ENCODE peak calls at places on chromosomes 6 and 20, in nine cellular contexts. B, M, H, R, E, Y, O, U and J are unnamed samples.

GRCh38 chr6:156174026-156174880 is 602.9 kb upstream of the ARID1B start:
- DNase-seq in U (no peak), B (no peak), E (no peak), M (no peak), H (no peak), O (no peak), R (no peak), Y (no peak), J (no peak)

GRCh38 chr6:24455061-24455460 is 34.3 kb downstream of the GPLD1 start:
- DNase-seq in Y (no peak), B (no peak), M (no peak), O (no peak), U (no peak), R (no peak), H (no peak), E (no peak), J (no peak)

GRCh38 chr6:139364302-139364981 is 10.0 kb downstream of the CITED2 start:
- DNase-seq in O (no peak), H (peak; percentile 77), M (no peak), E (peak; percentile 72), B (no peak), R (no peak), U (peak; percentile 4), Y (peak; percentile 23), J (no peak)

GRCh38 chr6:137791281-137792159 is 75.5 kb upstream of the TNFAIP3 start:
- DNase-seq in M (no peak), R (no peak), B (no peak), E (no peak), O (no peak), H (no peak), Y (no peak), U (no peak), J (no peak)

GRCh38 chr20:6673071-6673470 is 94.4 kb upstream of the BMP2 start:
- DNase-seq in E (no peak), R (no peak), Y (no peak), B (no peak), U (no peak), M (no peak), O (no peak), H (no peak), J (no peak)

GRCh38 chr6:106508836-106509235 is 120.5 kb downstream of the RTN4IP1 start:
- DNase-seq in Y (no peak), B (no peak), O (no peak), E (no peak), R (no peak), H (peak; percentile 94), M (no peak), U (no peak), J (no peak)

GRCh38 chr6:150320450-150320849 is 48.4 kb upstream of the IYD start:
- DNase-seq in Y (no peak), U (no peak), R (no peak), E (peak; percentile 35), M (peak; percentile 38), B (no peak), O (peak; percentile 70), H (peak; percentile 42), J (no peak)

GRCh38 chr6:139583420-139583819 is 209.0 kb upstream of the CITED2 start:
- DNase-seq in B (no peak), M (no peak), E (peak; percentile 20), H (no peak), R (no peak), Y (no peak), O (no peak), U (no peak), J (no peak)

GRCh38 chr6:38876470-38876869 is 161.4 kb downstream of the DNAH8 start:
- DNase-seq in E (peak; percentile 52), M (no peak), R (no peak), O (no peak), U (no peak), Y (no peak), H (no peak), B (no peak), J (no peak)

GRCh38 chr20:60804918-60805631 is 447.0 kb upstream of the CDH4 start:
- DNase-seq in Y (no peak), B (no peak), E (no peak), R (no peak), U (no peak), M (no peak), H (no peak), O (no peak), J (no peak)

GRCh38 chr20:60200305-60200918 is 242.2 kb downstream of the CDH26 start:
- DNase-seq in U (no peak), B (no peak), E (no peak), H (no peak), M (no peak), R (no peak), O (no peak), Y (no peak), J (no peak)

GRCh38 chr6:169661357-169661756 is 40.5 kb downstream of the WDR27 start:
- DNase-seq in B (no peak), O (no peak), E (no peak), R (no peak), Y (no peak), M (no peak), H (no peak), U (no peak), J (no peak)

GRCh38 chr6:155234687-155235543 is 28.9 kb upstream of the CLDN20 start:
- DNase-seq in E (peak; percentile 10), O (no peak), M (no peak), H (peak; percentile 28), Y (no peak), U (no peak), B (no peak), R (no peak), J (no peak)

DNA sequence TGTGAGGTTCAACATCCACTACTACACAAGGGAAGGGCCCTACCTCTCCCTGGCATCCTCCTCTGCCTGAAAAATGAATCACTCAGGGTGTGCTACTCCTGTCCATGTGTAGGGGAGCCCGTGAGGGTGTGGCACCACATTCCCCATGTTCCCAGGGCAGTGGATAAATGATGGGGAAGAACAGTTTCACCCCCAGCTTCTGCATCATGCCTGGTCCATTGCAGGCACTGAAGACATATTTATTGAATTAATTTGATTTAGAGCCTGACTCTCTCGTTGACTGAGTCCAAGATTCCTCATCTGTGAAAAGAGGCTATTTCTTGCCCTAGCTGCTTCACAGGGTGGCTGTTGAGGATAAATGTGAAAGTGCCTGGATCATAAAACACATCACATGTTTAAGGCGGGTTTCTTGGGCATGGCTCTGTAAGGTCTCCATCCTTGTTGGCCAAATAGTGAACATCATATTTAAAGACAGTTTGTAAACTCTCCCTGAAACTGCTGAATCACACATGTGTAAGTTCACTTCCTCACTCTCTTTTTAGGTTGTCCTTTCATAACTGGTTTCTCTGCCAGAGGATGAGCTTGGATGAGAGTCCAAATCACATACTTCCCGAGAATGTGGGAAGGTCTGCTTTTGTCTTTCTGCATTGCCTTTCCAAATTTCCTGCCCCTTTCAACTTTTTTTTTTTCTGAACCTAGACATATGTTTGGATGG is 79.7 kb upstream of the FYN start:
- DNase-seq in M (no peak), R (no peak), E (no peak), Y (peak; percentile 1), H (no peak), B (no peak), U (no peak), O (no peak), J (no peak)
- TF ChIP-seq CTCF in M (no peak), R (no peak), E (no peak), Y (no peak), H (no peak), B (no peak), U (no peak), O (no peak), J (no peak)

GRCh38 chr20:49982346-49983122 is at the start of gene SNAI1:
- DNase-seq in O (peak; percentile 82), M (peak; percentile 81), Y (peak; percentile 97), R (peak; percentile 83), H (peak; percentile 86), B (peak; percentile 87), E (peak; percentile 77), U (peak; percentile 87), J (peak; percentile 82)
- TF ChIP-seq CTCF in O (peak; percentile 57), M (peak; percentile 65), Y (peak; percentile 90), R (peak; percentile 61), H (peak; percentile 6), B (peak; percentile 65), E (peak; percentile 48), U (peak; percentile 42), J (peak; percentile 69)

GRCh38 chr6:88428068-88428467 is 261.9 kb upstream of the CNR1 start:
- DNase-seq in M (no peak), O (no peak), Y (no peak), B (no peak), U (no peak), R (no peak), H (no peak), E (no peak), J (no peak)

GRCh38 chr6:88426005-88426404 is 259.9 kb upstream of the CNR1 start:
- DNase-seq in U (no peak), O (no peak), M (no peak), Y (no peak), R (no peak), E (no peak), B (no peak), H (no peak), J (no peak)

DNA sequence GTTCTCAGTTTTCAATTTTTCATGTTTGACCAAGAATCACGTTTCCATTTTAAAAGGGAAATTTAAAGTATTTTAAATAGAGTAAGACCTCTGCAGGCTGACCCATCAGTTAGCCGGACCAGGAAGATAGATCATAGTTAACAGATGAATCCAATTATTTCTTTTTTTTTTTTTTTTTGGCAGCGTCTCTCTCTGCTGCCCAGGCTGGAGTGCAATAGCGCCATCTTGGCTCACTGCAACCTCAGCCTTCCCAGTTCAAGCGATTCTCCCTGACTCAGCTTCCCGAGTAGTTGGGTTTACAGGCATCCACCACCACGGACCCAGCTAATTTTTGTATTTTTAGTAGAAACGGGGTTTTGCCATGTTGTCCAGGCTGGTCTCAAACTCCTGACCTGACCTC is 256.7 kb upstream of the CNR1 start:
- DNase-seq in B (no peak), Y (no peak), O (no peak), R (no peak), U (no peak), M (no peak), E (no peak), H (no peak), J (no peak)
- TF ChIP-seq CTCF in B (peak; percentile 27), Y (no peak), O (no peak), R (no peak), U (no peak), M (no peak), E (peak; percentile 18), H (no peak), J (no peak)

GRCh38 chr6:50128420-50129005 is 78.8 kb upstream of the DEFB112 start:
- DNase-seq in R (no peak), Y (no peak), U (no peak), H (peak; percentile 55), M (no peak), B (no peak), E (peak; percentile 31), O (no peak), J (no peak)
- TF ChIP-seq CTCF in R (peak; percentile 45), Y (peak; percentile 51), U (peak; percentile 67), H (peak; percentile 29), M (no peak), B (no peak), E (peak; percentile 39), O (no peak), J (peak; percentile 84)

GRCh38 chr6:13769655-13770053 is 44.7 kb downstream of the MCUR1 start:
- DNase-seq in Y (no peak), E (no peak), B (no peak), H (no peak), M (no peak), U (no peak), R (no peak), O (no peak), J (no peak)
- TF ChIP-seq CTCF in Y (no peak), E (peak; percentile 23), B (peak; percentile 65), H (peak; percentile 6), M (no peak), U (no peak), R (peak; percentile 17), O (no peak), J (no peak)